ENCODE peak calls at places on chromosomes 5 and 9, in seven cellular contexts. G is activated CD4-positive, alpha-beta T cell treated with anti-CD3 and anti-CD28 coated beads, Interleukin-2, amount 50 U/mL, for 1 hour; M is omental fat pad; H is thoracic aorta; Q is cardiac fibroblast; N is HS-5; Y is Kasumi-1. R is an unnamed sample.

GRCh38 chr9:112586600-112587155 is 100.1 kb downstream of the KIAA1958 start:
- DNase-seq in Q (no peak), G (no peak), H (no peak), Y (no peak), N (peak), M (no peak), R (no peak)

GRCh38 chr5:97840643-97841042 is 657.6 kb upstream of the RIOK2 start:
- DNase-seq in Y (no peak), G (no peak), N (no peak), H (no peak), M (no peak), Q (peak), R (no peak)

GRCh38 chr5:68046445-68046844 is 169.1 kb upstream of the PIK3R1 start:
- DNase-seq in M (no peak), H (no peak), G (no peak), Y (no peak), Q (peak), N (peak), R (peak)

GRCh38 chr9:23088932-23089364 is 642.3 kb downstream of the DMRTA1 start:
- DNase-seq in M (no peak), H (no peak), G (no peak), Y (no peak), Q (no peak), N (no peak), R (no peak)

GRCh38 chr5:179550511-179551342 is at the start of gene RUFY1:
- DNase-seq in Y (peak), N (peak), G (peak), Q (peak), M (peak), H (no peak), R (no peak)

GRCh38 chr5:36724429-36725332 is 118.3 kb downstream of the SLC1A3 start:
- DNase-seq in M (no peak), G (peak), H (no peak), N (no peak), Y (peak), Q (no peak), R (no peak)

GRCh38 chr9:136270173-136270710 is 24.6 kb upstream of the QSOX2 start:
- DNase-seq in Y (peak), G (no peak), H (no peak), M (no peak), Q (no peak), N (no peak), R (no peak)

GRCh38 chr5:100479079-100479688 is 56.0 kb upstream of the FAM174A start:
- DNase-seq in Y (no peak), N (no peak), G (no peak), H (no peak), M (no peak), Q (peak), R (no peak)

GRCh38 chr5:107670028-107670926 is 460 bp downstream of the EFNA5 start:
- DNase-seq in N (no peak), M (no peak), Y (peak), H (no peak), G (no peak), Q (peak), R (no peak)

GRCh38 chr5:157252741-157253465 is 13.0 kb upstream of the CYFIP2 start:
- DNase-seq in M (no peak), N (no peak), Y (no peak), H (no peak), G (peak), Q (peak), R (no peak)

GRCh38 chr5:175652741-175653663 is 4.9 kb upstream of the HRH2 start:
- DNase-seq in G (peak), Y (peak), N (peak), Q (no peak), H (no peak), M (no peak), R (no peak)

GRCh38 chr9:17744786-17745185 is 165.9 kb downstream of the SH3GL2 start:
- DNase-seq in M (no peak), Y (peak), G (no peak), N (no peak), Q (peak), H (no peak), R (no peak)

GRCh38 chr5:16805478-16805877 is 130.6 kb downstream of the MYO10 start:
- DNase-seq in Y (no peak), N (no peak), M (no peak), H (no peak), Q (no peak), G (no peak), R (no peak)

GRCh38 chr9:33350310-33350709 is 52.1 kb downstream of the AQP7 start:
- DNase-seq in H (no peak), Q (peak), Y (no peak), N (peak), M (no peak), G (no peak), R (peak)

GRCh38 chr9:129776566-129776937 is 23.7 kb upstream of the PTGES start:
- DNase-seq in Y (no peak), Q (peak), M (no peak), H (no peak), N (no peak), G (no peak), R (no peak)

GRCh38 chr5:66620711-66621110 is 24.5 kb downstream of the MAST4 start:
- DNase-seq in H (no peak), M (no peak), Q (no peak), Y (no peak), N (no peak), G (no peak), R (no peak)

GRCh38 chr5:6634327-6634713 is 1.1 kb downstream of the SRD5A1 start:
- DNase-seq in G (no peak), Q (peak), Y (peak), N (no peak), M (no peak), H (no peak), R (no peak)

GRCh38 chr5:126878624-126879023 is 101.7 kb downstream of the LMNB1 start:
- DNase-seq in Q (no peak), M (no peak), Y (no peak), N (no peak), G (no peak), H (no peak), R (no peak)

GRCh38 chr5:78659714-78660113 is 11.1 kb upstream of the LHFPL2 start:
- DNase-seq in Y (no peak), Q (peak), G (no peak), N (no peak), M (no peak), H (no peak), R (no peak)

GRCh38 chr9:124964056-124964455 is 23.2 kb upstream of the GOLGA1 start:
- DNase-seq in N (no peak), G (no peak), H (no peak), Y (no peak), M (no peak), Q (no peak), R (no peak)

GRCh38 chr5:134503088-134503936 is 22.2 kb upstream of the JADE2 start:
- DNase-seq in G (peak), N (peak), Q (peak), M (no peak), Y (peak), H (peak), R (peak)

GRCh38 chr5:87949665-87950640 is 318.7 kb downstream of the TMEM161B start:
- DNase-seq in H (no peak), Q (no peak), N (no peak), G (no peak), Y (no peak), M (no peak), R (no peak)

GRCh38 chr5:54725391-54726280 is 208.1 kb downstream of the SNX18 start:
- DNase-seq in Q (no peak), H (no peak), N (no peak), M (no peak), G (no peak), Y (no peak), R (no peak)

GRCh38 chr9:95645992-95646391 is 129.2 kb upstream of the PTCH1 start:
- DNase-seq in M (no peak), Q (peak), N (no peak), H (no peak), G (no peak), Y (no peak), R (peak)

GRCh38 chr9:135479469-135480052 is at the start of gene PPP1R26:
- DNase-seq in Y (no peak), N (no peak), H (no peak), G (no peak), Q (no peak), M (no peak), R (no peak)

GRCh38 chr5:56279291-56279690 is 46.2 kb upstream of the ANKRD55 start:
- DNase-seq in M (no peak), N (no peak), Q (no peak), G (no peak), H (no peak), Y (no peak), R (no peak)

GRCh38 chr9:110440796-110441195 is 103.1 kb upstream of the TXNDC8 start:
- DNase-seq in N (no peak), Y (no peak), H (no peak), Q (no peak), G (no peak), M (no peak), R (no peak)

GRCh38 chr9:127980056-127980705 is 608 bp downstream of the EEIG1 start:
- DNase-seq in Y (peak), M (no peak), H (no peak), G (peak), N (no peak), Q (no peak), R (no peak)

GRCh38 chr5:151070449-151070848 is 10.4 kb downstream of the TNIP1 start:
- DNase-seq in N (no peak), M (no peak), Q (no peak), H (no peak), G (no peak), Y (no peak), R (no peak)

GRCh38 chr5:19498852-19499251 is 489.1 kb downstream of the CDH18 start:
- DNase-seq in M (no peak), Y (no peak), G (no peak), N (no peak), Q (no peak), H (no peak), R (no peak)

GRCh38 chr5:56349461-56349860 is 116.3 kb upstream of the ANKRD55 start:
- DNase-seq in N (no peak), M (no peak), Y (no peak), H (no peak), Q (no peak), G (no peak), R (no peak)

GRCh38 chr9:124281934-124282351 is 24.2 kb downstream of the NEK6 start:
- DNase-seq in G (no peak), H (no peak), Q (no peak), M (no peak), Y (peak), N (no peak), R (peak)

R was measured in epithelial cell of proximal tubule.